ENCODE peak calls at places on chromosomes 6 and 20, in five cellular contexts. T is iris pigment epithelial cell, K is frontal cortex, R is substantia nigra, J is kidney epithelial cell. U is an unnamed sample.

GRCh38 chr20:14707026-14707680 is 369.7 kb upstream of the FLRT3 start:
- DNase-seq in T (no peak), J (no peak), K (no peak), R (no peak), U (no peak)

GRCh38 chr6:1387632-1388031 is 1.7 kb upstream of the FOXF2 start:
- DNase-seq in J (no peak), R (no peak), K (no peak), T (no peak), U (no peak)

GRCh38 chr6:26215200-26216014 is 128.2 kb downstream of the HFE start:
- DNase-seq in K (no peak), T (peak), R (no peak), J (no peak), U (peak)

GRCh38 chr6:108437821-108438220 is 122.9 kb upstream of the FOXO3 start:
- DNase-seq in K (no peak), R (no peak), J (no peak), T (no peak), U (peak)

GRCh38 chr6:26097268-26097875 is 10.1 kb downstream of the HFE start:
- DNase-seq in T (peak), J (no peak), R (peak), K (peak), U (peak)

GRCh38 chr20:24660651-24661050 is 191.2 kb downstream of the SYNDIG1 start:
- DNase-seq in T (no peak), J (no peak), K (no peak), R (no peak), U (no peak)

GRCh38 chr6:35728663-35729348 is 8.0 kb upstream of the ARMC12 start:
- DNase-seq in T (no peak), R (peak), K (no peak), J (no peak), U (peak)

GRCh38 chr6:145534986-145535385 is 200.3 kb downstream of the EPM2A start:
- DNase-seq in R (no peak), T (no peak), J (no peak), K (no peak), U (no peak)

GRCh38 chr6:121523628-121524027 is 88.2 kb downstream of the GJA1 start:
- DNase-seq in R (no peak), T (peak), K (no peak), J (no peak), U (no peak)

GRCh38 chr6:73694711-73695411 is 1.1 kb upstream of the CD109 start:
- DNase-seq in R (peak), J (peak), T (peak), K (no peak), U (peak)

GRCh38 chr6:114785235-114786127 is 442.7 kb upstream of the HS3ST5 start:
- DNase-seq in R (no peak), K (no peak), T (peak), J (no peak), U (peak)

GRCh38 chr20:59412251-59412650 is 111.8 kb downstream of the EDN3 start:
- DNase-seq in K (no peak), J (no peak), R (no peak), T (no peak), U (no peak)

GRCh38 chr6:6942826-6943225 is 164.9 kb upstream of the RREB1 start:
- DNase-seq in K (peak), R (peak), T (no peak), J (no peak), U (peak)

GRCh38 chr6:44925100-44925739 is 402.9 kb upstream of the RUNX2 start:
- DNase-seq in R (no peak), K (no peak), J (peak), T (peak), U (peak)

GRCh38 chr6:2237001-2237400 is 8.4 kb downstream of the GMDS start:
- DNase-seq in K (no peak), T (peak), R (no peak), J (no peak), U (peak)

GRCh38 chr6:223763-224162 is 68.5 kb upstream of the DUSP22 start:
- DNase-seq in T (peak), J (peak), R (no peak), K (no peak), U (peak)

GRCh38 chr20:4942336-4942735 is 59.0 kb downstream of the SLC23A2 start:
- DNase-seq in R (no peak), J (no peak), K (no peak), T (no peak), U (no peak)

GRCh38 chr6:24690561-24690960 is 23.7 kb downstream of the ACOT13 start:
- DNase-seq in J (no peak), K (no peak), R (no peak), T (no peak), U (no peak)

GRCh38 chr6:12245763-12246720 is 44.1 kb upstream of the EDN1 start:
- DNase-seq in J (no peak), R (no peak), K (no peak), T (peak), U (peak)

GRCh38 chr6:53233309-53233708 is 84.7 kb upstream of the GCM1 start:
- DNase-seq in K (no peak), T (no peak), J (peak), R (no peak), U (peak)

U was measured in M059J.